ENCODE peak calls at places on chromosomes 5 and 9, in ten cellular contexts. One of them, this sample, is unnamed.

GRCh38 chr5:135629164-135629563 is 50.4 kb upstream of the CXCL14 start:
- DNase-seq in sigmoid colon: no peak
- DNase-seq in stimulated activated CD8-positive, alpha-beta memory T cell treated with anti-CD3 and anti-CD28 coated beads, Interleukin-12 subunit alpha, Interleukin-12 subunit beta, amount 100 ng/mL, for 1 hour: no peak
- DNase-seq in activated CD4-positive, alpha-beta T cell treated with anti-CD3 and anti-CD28 coated beads, Interleukin-2, amount 50 U/mL, for 1 hour: no peak
- DNase-seq in ELF-1: no peak
- DNase-seq in left ventricle myocardium inferior: no peak
- DNase-seq in HEK293T: no peak
- DNase-seq in RWPE1: no peak
- DNase-seq in WERI-Rb-1: no peak
- DNase-seq in NCI-H446 treated with DMSO at 0.1 percent for 48 hours: no peak
- DNase-seq in this sample: peak; percentile 45

GRCh38 chr5:95449460-95449859 is 58.3 kb downstream of the FAM81B start:
- DNase-seq in HEK293T: no peak
- DNase-seq in WERI-Rb-1: no peak
- DNase-seq in activated CD4-positive, alpha-beta T cell treated with anti-CD3 and anti-CD28 coated beads, Interleukin-2, amount 50 U/mL, for 1 hour: no peak
- DNase-seq in RWPE1: no peak
- DNase-seq in stimulated activated CD8-positive, alpha-beta memory T cell treated with anti-CD3 and anti-CD28 coated beads, Interleukin-12 subunit alpha, Interleukin-12 subunit beta, amount 100 ng/mL, for 1 hour: no peak
- DNase-seq in sigmoid colon: no peak
- DNase-seq in ELF-1: peak; percentile 45
- DNase-seq in NCI-H446 treated with DMSO at 0.1 percent for 48 hours: no peak
- DNase-seq in left ventricle myocardium inferior: no peak
- DNase-seq in this sample: no peak

GRCh38 chr5:14767942-14768837 is 103.4 kb downstream of the ANKH start:
- DNase-seq in left ventricle myocardium inferior: no peak
- DNase-seq in sigmoid colon: no peak
- DNase-seq in activated CD4-positive, alpha-beta T cell treated with anti-CD3 and anti-CD28 coated beads, Interleukin-2, amount 50 U/mL, for 1 hour: no peak
- DNase-seq in WERI-Rb-1: no peak
- DNase-seq in RWPE1: no peak
- DNase-seq in ELF-1: peak; percentile 30
- DNase-seq in HEK293T: no peak
- DNase-seq in NCI-H446 treated with DMSO at 0.1 percent for 48 hours: no peak
- DNase-seq in stimulated activated CD8-positive, alpha-beta memory T cell treated with anti-CD3 and anti-CD28 coated beads, Interleukin-12 subunit alpha, Interleukin-12 subunit beta, amount 100 ng/mL, for 1 hour: no peak
- DNase-seq in this sample: no peak

GRCh38 chr5:175214152-175214551 is 229.8 kb downstream of the DRD1 start:
- DNase-seq in ELF-1: no peak
- DNase-seq in stimulated activated CD8-positive, alpha-beta memory T cell treated with anti-CD3 and anti-CD28 coated beads, Interleukin-12 subunit alpha, Interleukin-12 subunit beta, amount 100 ng/mL, for 1 hour: no peak
- DNase-seq in RWPE1: peak; percentile 89
- DNase-seq in sigmoid colon: no peak
- DNase-seq in WERI-Rb-1: no peak
- DNase-seq in activated CD4-positive, alpha-beta T cell treated with anti-CD3 and anti-CD28 coated beads, Interleukin-2, amount 50 U/mL, for 1 hour: no peak
- DNase-seq in NCI-H446 treated with DMSO at 0.1 percent for 48 hours: no peak
- DNase-seq in left ventricle myocardium inferior: no peak
- DNase-seq in HEK293T: no peak
- DNase-seq in this sample: no peak

GRCh38 chr5:168477060-168477459 is 9.2 kb upstream of the RARS1 start:
- DNase-seq in stimulated activated CD8-positive, alpha-beta memory T cell treated with anti-CD3 and anti-CD28 coated beads, Interleukin-12 subunit alpha, Interleukin-12 subunit beta, amount 100 ng/mL, for 1 hour: no peak
- DNase-seq in NCI-H446 treated with DMSO at 0.1 percent for 48 hours: no peak
- DNase-seq in RWPE1: no peak
- DNase-seq in WERI-Rb-1: no peak
- DNase-seq in sigmoid colon: no peak
- DNase-seq in HEK293T: no peak
- DNase-seq in activated CD4-positive, alpha-beta T cell treated with anti-CD3 and anti-CD28 coated beads, Interleukin-2, amount 50 U/mL, for 1 hour: no peak
- DNase-seq in ELF-1: peak; percentile 84
- DNase-seq in left ventricle myocardium inferior: no peak
- DNase-seq in this sample: no peak

GRCh38 chr9:16532681-16533450 is 337.6 kb downstream of the BNC2 start:
- DNase-seq in sigmoid colon: no peak
- DNase-seq in NCI-H446 treated with DMSO at 0.1 percent for 48 hours: peak; percentile 25
- DNase-seq in HEK293T: no peak
- DNase-seq in ELF-1: no peak
- DNase-seq in RWPE1: peak; percentile 44
- DNase-seq in left ventricle myocardium inferior: no peak
- DNase-seq in activated CD4-positive, alpha-beta T cell treated with anti-CD3 and anti-CD28 coated beads, Interleukin-2, amount 50 U/mL, for 1 hour: no peak
- DNase-seq in stimulated activated CD8-positive, alpha-beta memory T cell treated with anti-CD3 and anti-CD28 coated beads, Interleukin-12 subunit alpha, Interleukin-12 subunit beta, amount 100 ng/mL, for 1 hour: no peak
- DNase-seq in WERI-Rb-1: no peak
- DNase-seq in this sample: no peak

GRCh38 chr9:128124451-128124850 is 3.1 kb downstream of the PTGES2 start:
- DNase-seq in activated CD4-positive, alpha-beta T cell treated with anti-CD3 and anti-CD28 coated beads, Interleukin-2, amount 50 U/mL, for 1 hour: no peak
- DNase-seq in WERI-Rb-1: no peak
- DNase-seq in ELF-1: no peak
- DNase-seq in NCI-H446 treated with DMSO at 0.1 percent for 48 hours: no peak
- DNase-seq in RWPE1: no peak
- DNase-seq in HEK293T: no peak
- DNase-seq in left ventricle myocardium inferior: peak; percentile 7
- DNase-seq in stimulated activated CD8-positive, alpha-beta memory T cell treated with anti-CD3 and anti-CD28 coated beads, Interleukin-12 subunit alpha, Interleukin-12 subunit beta, amount 100 ng/mL, for 1 hour: no peak
- DNase-seq in sigmoid colon: no peak
- DNase-seq in this sample: no peak

GRCh38 chr5:112717506-112718082 is 20.1 kb upstream of the APC start:
- DNase-seq in sigmoid colon: no peak
- DNase-seq in RWPE1: no peak
- DNase-seq in HEK293T: no peak
- DNase-seq in ELF-1: no peak
- DNase-seq in activated CD4-positive, alpha-beta T cell treated with anti-CD3 and anti-CD28 coated beads, Interleukin-2, amount 50 U/mL, for 1 hour: no peak
- DNase-seq in NCI-H446 treated with DMSO at 0.1 percent for 48 hours: no peak
- DNase-seq in WERI-Rb-1: no peak
- DNase-seq in left ventricle myocardium inferior: no peak
- DNase-seq in stimulated activated CD8-positive, alpha-beta memory T cell treated with anti-CD3 and anti-CD28 coated beads, Interleukin-12 subunit alpha, Interleukin-12 subunit beta, amount 100 ng/mL, for 1 hour: no peak
- DNase-seq in this sample: no peak

GRCh38 chr5:32909207-32909606 is 198.1 kb downstream of the NPR3 start:
- DNase-seq in NCI-H446 treated with DMSO at 0.1 percent for 48 hours: no peak
- DNase-seq in RWPE1: no peak
- DNase-seq in stimulated activated CD8-positive, alpha-beta memory T cell treated with anti-CD3 and anti-CD28 coated beads, Interleukin-12 subunit alpha, Interleukin-12 subunit beta, amount 100 ng/mL, for 1 hour: no peak
- DNase-seq in ELF-1: no peak
- DNase-seq in WERI-Rb-1: no peak
- DNase-seq in HEK293T: no peak
- DNase-seq in left ventricle myocardium inferior: no peak
- DNase-seq in sigmoid colon: no peak
- DNase-seq in activated CD4-positive, alpha-beta T cell treated with anti-CD3 and anti-CD28 coated beads, Interleukin-2, amount 50 U/mL, for 1 hour: no peak
- DNase-seq in this sample: no peak

GRCh38 chr5:14591548-14591947 is 10.0 kb downstream of the OTULINL start:
- DNase-seq in WERI-Rb-1: no peak
- DNase-seq in ELF-1: no peak
- DNase-seq in activated CD4-positive, alpha-beta T cell treated with anti-CD3 and anti-CD28 coated beads, Interleukin-2, amount 50 U/mL, for 1 hour: no peak
- DNase-seq in left ventricle myocardium inferior: no peak
- DNase-seq in NCI-H446 treated with DMSO at 0.1 percent for 48 hours: no peak
- DNase-seq in RWPE1: no peak
- DNase-seq in HEK293T: no peak
- DNase-seq in sigmoid colon: no peak
- DNase-seq in stimulated activated CD8-positive, alpha-beta memory T cell treated with anti-CD3 and anti-CD28 coated beads, Interleukin-12 subunit alpha, Interleukin-12 subunit beta, amount 100 ng/mL, for 1 hour: no peak
- DNase-seq in this sample: no peak

GRCh38 chr9:28301281-28301680 is 728.0 kb upstream of the C9orf72 start:
- DNase-seq in left ventricle myocardium inferior: no peak
- DNase-seq in NCI-H446 treated with DMSO at 0.1 percent for 48 hours: no peak
- DNase-seq in HEK293T: no peak
- DNase-seq in sigmoid colon: no peak
- DNase-seq in RWPE1: peak; percentile 44
- DNase-seq in WERI-Rb-1: no peak
- DNase-seq in stimulated activated CD8-positive, alpha-beta memory T cell treated with anti-CD3 and anti-CD28 coated beads, Interleukin-12 subunit alpha, Interleukin-12 subunit beta, amount 100 ng/mL, for 1 hour: no peak
- DNase-seq in ELF-1: no peak
- DNase-seq in activated CD4-positive, alpha-beta T cell treated with anti-CD3 and anti-CD28 coated beads, Interleukin-2, amount 50 U/mL, for 1 hour: no peak
- DNase-seq in this sample: no peak

GRCh38 chr5:172454355-172455086 is at the start of gene SH3PXD2B:
- DNase-seq in RWPE1: peak; percentile 72
- DNase-seq in NCI-H446 treated with DMSO at 0.1 percent for 48 hours: peak; percentile 23
- DNase-seq in HEK293T: peak; percentile 83
- DNase-seq in WERI-Rb-1: peak; percentile 73
- DNase-seq in ELF-1: peak; percentile 84
- DNase-seq in sigmoid colon: peak; percentile 86
- DNase-seq in stimulated activated CD8-positive, alpha-beta memory T cell treated with anti-CD3 and anti-CD28 coated beads, Interleukin-12 subunit alpha, Interleukin-12 subunit beta, amount 100 ng/mL, for 1 hour: peak; percentile 2
- DNase-seq in left ventricle myocardium inferior: peak; percentile 72
- DNase-seq in activated CD4-positive, alpha-beta T cell treated with anti-CD3 and anti-CD28 coated beads, Interleukin-2, amount 50 U/mL, for 1 hour: peak; percentile 36
- DNase-seq in this sample: peak; percentile 82

GRCh38 chr9:18260527-18260926 is 213.4 kb upstream of the ADAMTSL1 start:
- DNase-seq in stimulated activated CD8-positive, alpha-beta memory T cell treated with anti-CD3 and anti-CD28 coated beads, Interleukin-12 subunit alpha, Interleukin-12 subunit beta, amount 100 ng/mL, for 1 hour: no peak
- DNase-seq in HEK293T: no peak
- DNase-seq in activated CD4-positive, alpha-beta T cell treated with anti-CD3 and anti-CD28 coated beads, Interleukin-2, amount 50 U/mL, for 1 hour: no peak
- DNase-seq in left ventricle myocardium inferior: no peak
- DNase-seq in ELF-1: no peak
- DNase-seq in WERI-Rb-1: no peak
- DNase-seq in sigmoid colon: peak; percentile 73
- DNase-seq in NCI-H446 treated with DMSO at 0.1 percent for 48 hours: peak; percentile 10
- DNase-seq in RWPE1: no peak
- DNase-seq in this sample: no peak

GRCh38 chr9:38066167-38066906 is 2.7 kb downstream of the SHB start:
- DNase-seq in left ventricle myocardium inferior: no peak
- DNase-seq in ELF-1: no peak
- DNase-seq in NCI-H446 treated with DMSO at 0.1 percent for 48 hours: no peak
- DNase-seq in WERI-Rb-1: peak; percentile 58
- DNase-seq in HEK293T: no peak
- DNase-seq in stimulated activated CD8-positive, alpha-beta memory T cell treated with anti-CD3 and anti-CD28 coated beads, Interleukin-12 subunit alpha, Interleukin-12 subunit beta, amount 100 ng/mL, for 1 hour: no peak
- DNase-seq in activated CD4-positive, alpha-beta T cell treated with anti-CD3 and anti-CD28 coated beads, Interleukin-2, amount 50 U/mL, for 1 hour: no peak
- DNase-seq in sigmoid colon: peak; percentile 60
- DNase-seq in RWPE1: peak; percentile 60
- DNase-seq in this sample: no peak

GRCh38 chr9:7051711-7052110 is 293.9 kb downstream of the KDM4C start:
- DNase-seq in sigmoid colon: no peak
- DNase-seq in WERI-Rb-1: no peak
- DNase-seq in activated CD4-positive, alpha-beta T cell treated with anti-CD3 and anti-CD28 coated beads, Interleukin-2, amount 50 U/mL, for 1 hour: no peak
- DNase-seq in HEK293T: no peak
- DNase-seq in left ventricle myocardium inferior: no peak
- DNase-seq in NCI-H446 treated with DMSO at 0.1 percent for 48 hours: no peak
- DNase-seq in ELF-1: no peak
- DNase-seq in stimulated activated CD8-positive, alpha-beta memory T cell treated with anti-CD3 and anti-CD28 coated beads, Interleukin-12 subunit alpha, Interleukin-12 subunit beta, amount 100 ng/mL, for 1 hour: no peak
- DNase-seq in RWPE1: no peak
- DNase-seq in this sample: no peak

GRCh38 chr9:13090588-13090987 is 188.9 kb downstream of the MPDZ start:
- DNase-seq in sigmoid colon: no peak
- DNase-seq in left ventricle myocardium inferior: no peak
- DNase-seq in RWPE1: no peak
- DNase-seq in HEK293T: no peak
- DNase-seq in stimulated activated CD8-positive, alpha-beta memory T cell treated with anti-CD3 and anti-CD28 coated beads, Interleukin-12 subunit alpha, Interleukin-12 subunit beta, amount 100 ng/mL, for 1 hour: no peak
- DNase-seq in ELF-1: no peak
- DNase-seq in NCI-H446 treated with DMSO at 0.1 percent for 48 hours: no peak
- DNase-seq in WERI-Rb-1: no peak
- DNase-seq in activated CD4-positive, alpha-beta T cell treated with anti-CD3 and anti-CD28 coated beads, Interleukin-2, amount 50 U/mL, for 1 hour: no peak
- DNase-seq in this sample: no peak

GRCh38 chr5:172672696-172673095 is 31.6 kb downstream of the NEURL1B start:
- DNase-seq in ELF-1: no peak
- DNase-seq in left ventricle myocardium inferior: no peak
- DNase-seq in stimulated activated CD8-positive, alpha-beta memory T cell treated with anti-CD3 and anti-CD28 coated beads, Interleukin-12 subunit alpha, Interleukin-12 subunit beta, amount 100 ng/mL, for 1 hour: no peak
- DNase-seq in NCI-H446 treated with DMSO at 0.1 percent for 48 hours: no peak
- DNase-seq in HEK293T: no peak
- DNase-seq in WERI-Rb-1: no peak
- DNase-seq in activated CD4-positive, alpha-beta T cell treated with anti-CD3 and anti-CD28 coated beads, Interleukin-2, amount 50 U/mL, for 1 hour: no peak
- DNase-seq in sigmoid colon: no peak
- DNase-seq in RWPE1: no peak
- DNase-seq in this sample: no peak

GRCh38 chr5:62778327-62779009 is 199.8 kb downstream of the LRRC70 start:
- DNase-seq in sigmoid colon: no peak
- DNase-seq in activated CD4-positive, alpha-beta T cell treated with anti-CD3 and anti-CD28 coated beads, Interleukin-2, amount 50 U/mL, for 1 hour: no peak
- DNase-seq in WERI-Rb-1: no peak
- DNase-seq in left ventricle myocardium inferior: no peak
- DNase-seq in RWPE1: no peak
- DNase-seq in ELF-1: no peak
- DNase-seq in NCI-H446 treated with DMSO at 0.1 percent for 48 hours: no peak
- DNase-seq in HEK293T: no peak
- DNase-seq in stimulated activated CD8-positive, alpha-beta memory T cell treated with anti-CD3 and anti-CD28 coated beads, Interleukin-12 subunit alpha, Interleukin-12 subunit beta, amount 100 ng/mL, for 1 hour: no peak
- DNase-seq in this sample: no peak

GRCh38 chr5:67106626-67107342 is 89.8 kb downstream of the CD180 start:
- DNase-seq in RWPE1: no peak
- DNase-seq in HEK293T: no peak
- DNase-seq in activated CD4-positive, alpha-beta T cell treated with anti-CD3 and anti-CD28 coated beads, Interleukin-2, amount 50 U/mL, for 1 hour: no peak
- DNase-seq in WERI-Rb-1: no peak
- DNase-seq in stimulated activated CD8-positive, alpha-beta memory T cell treated with anti-CD3 and anti-CD28 coated beads, Interleukin-12 subunit alpha, Interleukin-12 subunit beta, amount 100 ng/mL, for 1 hour: no peak
- DNase-seq in left ventricle myocardium inferior: no peak
- DNase-seq in ELF-1: no peak
- DNase-seq in NCI-H446 treated with DMSO at 0.1 percent for 48 hours: no peak
- DNase-seq in sigmoid colon: no peak
- DNase-seq in this sample: no peak

This sample was measured in H1.